ENCODE peak calls at places on chromosomes 16 and 17, in five cellular contexts. Q, I, O, W and S are unnamed samples.

GRCh38 chr17:64148699-64149098 is 18.8 kb upstream of the ERN1 start:
- DNase-seq in Q (peak), I (no peak), O (no peak), W (no peak), S (peak)

GRCh38 chr17:1752425-1752941 is 9.4 kb upstream of the SERPINF1 start:
- DNase-seq in Q (peak), I (no peak), O (peak), W (no peak), S (no peak)

GRCh38 chr17:64202683-64203430 is 60.2 kb downstream of the TEX2 start:
- DNase-seq in Q (no peak), I (no peak), O (no peak), W (peak), S (no peak)

GRCh38 chr17:42414782-42415409 is 8.2 kb downstream of the CAVIN1 start:
- DNase-seq in Q (no peak), I (no peak), O (no peak), W (no peak), S (no peak)

GRCh38 chr16:80350066-80350465 is 190.7 kb upstream of the DYNLRB2 start:
- DNase-seq in Q (no peak), I (no peak), O (no peak), W (no peak), S (no peak)

GRCh38 chr17:31329221-31329620 is 7.8 kb upstream of the EVI2A start:
- DNase-seq in Q (no peak), I (no peak), O (no peak), W (no peak), S (no peak)

GRCh38 chr16:85249418-85249817 is 137.1 kb upstream of the CIBAR2 start:
- DNase-seq in Q (no peak), I (no peak), O (no peak), W (no peak), S (no peak)

GRCh38 chr17:40341808-40342574 is 22.5 kb downstream of the GJD3 start:
- DNase-seq in Q (peak), I (peak), O (peak), W (peak), S (peak)

GRCh38 chr16:88634994-88635670 is 3.2 kb upstream of the IL17C start:
- DNase-seq in Q (no peak), I (no peak), O (no peak), W (no peak), S (no peak)

GRCh38 chr16:87123356-87124001 is 193.7 kb downstream of the C16orf95 start:
- DNase-seq in Q (no peak), I (no peak), O (no peak), W (no peak), S (no peak)

GRCh38 chr17:41970901-41971331 is 4.3 kb downstream of the CNP start:
- DNase-seq in Q (no peak), I (no peak), O (no peak), W (no peak), S (no peak)

GRCh38 chr16:49348408-49349176 is 25.0 kb upstream of the C16orf78 start:
- DNase-seq in Q (no peak), I (no peak), O (no peak), W (no peak), S (peak)

GRCh38 chr17:79005063-79005861 is 4.3 kb downstream of the CANT1 start:
- DNase-seq in Q (peak), I (peak), O (no peak), W (no peak), S (peak)

GRCh38 chr17:38871247-38871991 is 1.6 kb downstream of the LASP1 start:
- DNase-seq in Q (peak), I (peak), O (peak), W (peak), S (peak)

GRCh38 chr16:6725634-6726331 is 606.9 kb upstream of the RBFOX1 start:
- DNase-seq in Q (no peak), I (no peak), O (no peak), W (no peak), S (no peak)

GRCh38 chr17:66655861-66656260 is 179.1 kb upstream of the CACNG5 start:
- DNase-seq in Q (no peak), I (no peak), O (no peak), W (no peak), S (no peak)

GRCh38 chr17:42514867-42515266 is 21.2 kb upstream of the NAGLU start:
- DNase-seq in Q (peak), I (no peak), O (no peak), W (no peak), S (no peak)

GRCh38 chr16:57444711-57445110 is 2.5 kb downstream of the CIAPIN1 start:
- DNase-seq in Q (no peak), I (no peak), O (no peak), W (no peak), S (no peak)

GRCh38 chr16:85334718-85335583 is 222.7 kb upstream of the CIBAR2 start:
- DNase-seq in Q (no peak), I (no peak), O (no peak), W (peak), S (no peak)

GRCh38 chr17:68511254-68511670 is 968 bp upstream of the PRKAR1A start:
- DNase-seq in Q (no peak), I (no peak), O (peak), W (no peak), S (peak)

GRCh38 chr17:55768946-55769624 is 18.2 kb downstream of the PCTP start:
- DNase-seq in Q (no peak), I (no peak), O (no peak), W (no peak), S (no peak)

GRCh38 chr17:20299013-20299412 is 168.3 kb downstream of the LGALS9B start:
- DNase-seq in Q (no peak), I (no peak), O (no peak), W (no peak), S (no peak)

GRCh38 chr17:41540921-41541625 is 13.0 kb upstream of the KRT19 start:
- DNase-seq in Q (no peak), I (no peak), O (no peak), W (no peak), S (no peak)

GRCh38 chr17:21042434-21043295 is at the start of gene USP22:
- DNase-seq in Q (no peak), I (no peak), O (peak), W (no peak), S (no peak)

GRCh38 chr17:78870621-78871020 is 30.0 kb upstream of the USP36 start:
- DNase-seq in Q (no peak), I (no peak), O (no peak), W (no peak), S (no peak)

GRCh38 chr17:7748098-7748775 is 30.7 kb downstream of the DNAH2 start:
- DNase-seq in Q (no peak), I (no peak), O (no peak), W (no peak), S (no peak)

GRCh38 chr16:11034005-11034404 is 89.6 kb downstream of the CLEC16A start:
- DNase-seq in Q (no peak), I (peak), O (no peak), W (no peak), S (peak)

GRCh38 chr17:17740627-17741237 is 59.5 kb downstream of the RAI1 start:
- DNase-seq in Q (peak), I (peak), O (no peak), W (no peak), S (no peak)

GRCh38 chr17:65254166-65254565 is 117.0 kb downstream of the RGS9 start:
- DNase-seq in Q (no peak), I (no peak), O (no peak), W (peak), S (peak)

GRCh38 chr16:89139907-89140361 is 31.6 kb upstream of the CDH15 start:
- DNase-seq in Q (no peak), I (no peak), O (no peak), W (no peak), S (no peak)

GRCh38 chr16:58511933-58512815 is 3.1 kb upstream of the SETD6 start:
- DNase-seq in Q (peak), I (peak), O (peak), W (peak), S (peak)

GRCh38 chr16:58509256-58510096 is 5.8 kb upstream of the SETD6 start:
- DNase-seq in Q (no peak), I (peak), O (no peak), W (no peak), S (peak)

GRCh38 chr16:58508671-58509251 is 6.6 kb upstream of the SETD6 start:
- DNase-seq in Q (no peak), I (no peak), O (no peak), W (no peak), S (peak)

GRCh38 chr16:58510097-58510775 is 5.1 kb upstream of the SETD6 start:
- DNase-seq in Q (no peak), I (no peak), O (no peak), W (no peak), S (peak)

GRCh38 chr16:58510776-58511628 is 4.3 kb upstream of the SETD6 start:
- DNase-seq in Q (no peak), I (no peak), O (no peak), W (no peak), S (peak)
- H3K4me3 ChIP-seq in Q (no peak), I (no peak), O (no peak), W (no peak), S (no peak)

GRCh38 chr17:29241015-29241963 is 5.4 kb upstream of the CRYBA1 start:
- DNase-seq in Q (no peak), I (no peak), O (peak), W (peak), S (no peak)
- TF ChIP-seq CTCF in Q (no peak), I (no peak), O (no peak), W (peak), S (no peak)

DNA sequence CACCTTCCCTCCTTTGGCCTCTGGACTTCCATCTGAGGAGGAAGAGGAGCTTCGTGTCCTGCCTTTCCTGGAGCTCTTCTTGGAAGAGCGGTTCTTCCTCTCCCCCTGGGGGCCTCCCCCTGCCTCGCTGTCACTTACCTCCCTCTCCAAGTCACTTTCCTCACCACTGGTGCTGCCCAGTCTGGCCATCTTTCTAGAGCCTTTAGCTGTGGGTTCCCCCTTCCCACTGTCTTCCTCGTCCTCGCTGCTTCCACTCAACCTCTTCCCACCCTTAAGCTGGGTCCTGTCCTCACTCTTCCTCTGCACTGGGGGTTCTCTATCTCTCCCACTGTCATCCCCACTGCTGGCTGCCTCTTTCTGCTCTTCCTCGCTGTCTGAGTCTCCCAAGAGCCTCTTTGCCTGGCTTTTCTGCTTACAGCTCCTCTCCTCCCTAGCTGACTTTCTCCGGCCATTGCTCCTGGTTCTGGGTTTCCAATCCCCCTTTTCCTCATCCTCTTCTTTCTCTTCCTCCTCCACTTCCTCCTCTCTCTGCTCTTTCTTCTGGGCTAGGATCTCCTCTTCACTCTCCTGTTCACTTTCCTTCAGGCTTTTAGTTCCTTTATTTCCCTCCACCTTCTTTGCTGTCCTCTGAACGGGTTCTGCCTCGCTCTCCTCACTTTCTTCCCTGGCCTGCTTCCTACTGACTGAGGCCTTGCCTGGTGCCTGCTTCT is 1.4 kb downstream of the HIRIP3 start:
- DNase-seq in Q (no peak), I (no peak), O (no peak), W (no peak), S (no peak)
- TF ChIP-seq POLR2A in Q (no peak), I (no peak), O (no peak), W (no peak), S (no peak)

DNA sequence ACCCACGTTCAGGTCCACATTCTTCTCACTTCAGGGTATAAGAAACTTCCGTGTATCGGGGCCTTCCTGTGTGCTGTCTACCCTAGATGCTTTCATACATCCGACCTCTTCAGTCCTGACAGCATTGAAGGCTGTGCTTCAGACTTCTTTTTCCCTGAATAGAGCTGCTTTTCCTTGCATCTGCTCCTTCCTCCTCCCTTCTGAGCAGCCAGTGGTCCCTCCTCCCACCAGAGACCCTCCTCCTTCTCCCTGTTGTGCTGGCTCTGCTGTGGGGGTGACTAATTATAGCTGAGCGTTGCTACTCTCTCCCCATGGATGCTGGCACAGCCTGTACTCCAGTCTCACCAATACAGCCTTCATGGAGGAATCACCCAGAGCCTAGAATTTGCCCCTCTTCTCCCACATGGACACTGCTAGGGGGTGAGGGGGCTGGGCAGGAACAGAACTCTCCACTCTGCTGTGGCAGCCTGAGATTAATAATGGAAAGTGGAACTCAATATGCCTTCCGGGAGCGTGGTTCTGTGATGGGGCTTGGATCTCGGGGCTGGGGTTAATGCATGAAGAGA is 1.1 kb downstream of the SLC9A5 start:
- DNase-seq in Q (no peak), I (no peak), O (no peak), W (no peak), S (no peak)
- H3K4me3 ChIP-seq in Q (no peak), I (no peak), O (no peak), W (peak), S (no peak)

GRCh38 chr17:60627113-60627512 is 27.1 kb downstream of the PPM1D start:
- DNase-seq in Q (no peak), I (no peak), O (no peak), W (peak), S (no peak)
- TF ChIP-seq CTCF in Q (no peak), I (no peak), O (no peak), W (no peak), S (no peak)